ENCODE peak calls at places on chromosomes 2 and 18, in five cellular contexts. U is stimulated activated CD8-positive, alpha-beta memory T cell treated with anti-CD3 and anti-CD28 coated beads, Interleukin-12 subunit alpha, Interleukin-12 subunit beta, amount 100 ng/mL, for 4 hours; A is neuronal stem cell; E is left cardiac atrium; F is GM13976. M is an unnamed sample.
A peak's percentile ranks its signal among the peaks of the same experiment; 100 is the strongest.

GRCh38 chr2:161250864-161251436 is 57.3 kb upstream of the PSMD14 start:
- DNase-seq in U (no peak), A (no peak), E (no peak), F (no peak), M (no peak)

GRCh38 chr2:170886391-170886790 is 42.7 kb upstream of the GORASP2 start:
- DNase-seq in U (no peak), A (no peak), E (no peak), F (no peak), M (no peak)

GRCh38 chr18:48781041-48781989 is 169.4 kb downstream of the SMAD7 start:
- DNase-seq in U (no peak), A (peak; percentile 40), E (peak; percentile 98), F (no peak), M (peak; percentile 94)

GRCh38 chr2:228417526-228417925 is 236.0 kb upstream of the SPHKAP start:
- DNase-seq in U (no peak), A (no peak), E (no peak), F (no peak), M (no peak)

GRCh38 chr18:10252952-10253680 is 201.3 kb upstream of the APCDD1 start:
- DNase-seq in U (no peak), A (no peak), E (no peak), F (no peak), M (no peak)

GRCh38 chr2:53768233-53768542 is 584 bp downstream of the CHAC2 start:
- DNase-seq in U (no peak), A (peak; percentile 37), E (no peak), F (no peak), M (no peak)

GRCh38 chr2:218370410-218371063 is 11.5 kb upstream of the SLC11A1 start:
- DNase-seq in U (no peak), A (no peak), E (peak; percentile 65), F (no peak), M (peak; percentile 66)

GRCh38 chr2:199663157-199663556 is 187.8 kb downstream of the FTCDNL1 start:
- DNase-seq in U (no peak), A (no peak), E (no peak), F (peak; percentile 41), M (no peak)

GRCh38 chr2:128236491-128237035 is 82.1 kb downstream of the HS6ST1 start:
- DNase-seq in U (no peak), A (no peak), E (no peak), F (no peak), M (no peak)

GRCh38 chr18:41457730-41458129 is 497.3 kb upstream of the PIK3C3 start:
- DNase-seq in U (no peak), A (no peak), E (no peak), F (no peak), M (no peak)

GRCh38 chr2:30481323-30481800 is 34.3 kb downstream of the LCLAT1 start:
- DNase-seq in U (no peak), A (no peak), E (peak; percentile 27), F (no peak), M (no peak)

GRCh38 chr18:3250237-3251107 is 2.9 kb downstream of the MYL12A start:
- DNase-seq in U (no peak), A (no peak), E (no peak), F (no peak), M (no peak)

GRCh38 chr18:57659463-57660102 is 37.9 kb upstream of the NARS1 start:
- DNase-seq in U (no peak), A (no peak), E (no peak), F (no peak), M (no peak)

GRCh38 chr2:119715409-119716295 is 36.7 kb downstream of the TMEM177 start:
- DNase-seq in U (no peak), A (no peak), E (no peak), F (no peak), M (no peak)

GRCh38 chr2:10232096-10232815 is 70.4 kb upstream of the HPCAL1 start:
- DNase-seq in U (no peak), A (no peak), E (no peak), F (no peak), M (no peak)

GRCh38 chr2:217387776-217388381 is 528.0 kb upstream of the TNP1 start:
- DNase-seq in U (no peak), A (no peak), E (no peak), F (no peak), M (peak; percentile 63)

GRCh38 chr2:219084791-219085190 is 24.1 kb upstream of the IHH start:
- DNase-seq in U (no peak), A (no peak), E (no peak), F (no peak), M (no peak)

GRCh38 chr2:104434363-104434792 is 419.5 kb upstream of the POU3F3 start:
- DNase-seq in U (no peak), A (no peak), E (no peak), F (no peak), M (no peak)

GRCh38 chr18:11574545-11574944 is 34.9 kb upstream of the SLC35G4 start:
- DNase-seq in U (no peak), A (no peak), E (no peak), F (no peak), M (no peak)

GRCh38 chr2:234363011-234363487 is 133.8 kb downstream of the ARL4C start:
- DNase-seq in U (no peak), A (peak; percentile 67), E (no peak), F (no peak), M (no peak)